ENCODE peak calls at places on chromosomes 5 and 9, in six cellular contexts. X, R, O, W, P and C are unnamed samples.

GRCh38 chr9:76910861-76911260 is 4.9 kb upstream of the PRUNE2 start:
- DNase-seq in X (no peak), R (no peak), O (no peak), W (no peak), P (no peak), C (no peak)

GRCh38 chr5:69360442-69360841 is 8.9 kb downstream of the AK6 start:
- DNase-seq in X (no peak), R (no peak), O (no peak), W (no peak), P (no peak), C (no peak)

GRCh38 chr5:173027905-173028304 is 28.2 kb upstream of the CREBRF start:
- DNase-seq in X (no peak), R (no peak), O (no peak), W (no peak), P (no peak), C (no peak)

GRCh38 chr9:20494035-20494434 is 128.3 kb downstream of the MLLT3 start:
- DNase-seq in X (no peak), R (no peak), O (no peak), W (no peak), P (no peak), C (no peak)

GRCh38 chr5:86929123-86929766 is 311.5 kb downstream of the COX7C start:
- DNase-seq in X (no peak), R (no peak), O (no peak), W (no peak), P (no peak), C (no peak)

GRCh38 chr5:75756991-75757390 is 39.8 kb upstream of the POC5 start:
- DNase-seq in X (no peak), R (no peak), O (no peak), W (no peak), P (no peak), C (no peak)

GRCh38 chr9:100281676-100282387 is 70.9 kb downstream of the TEX10 start:
- DNase-seq in X (no peak), R (no peak), O (no peak), W (no peak), P (no peak), C (no peak)

GRCh38 chr9:928363-929042 is 48.0 kb upstream of the DMRT3 start:
- DNase-seq in X (no peak), R (no peak), O (no peak), W (peak; percentile 19), P (no peak), C (no peak)